ENCODE peak calls at places on chromosome 16, in ten cellular contexts. O is sigmoid colon, K is hepatocyte, J is dorsolateral prefrontal cortex, B is stomach, G is adrenal gland, X is uterus, U is right atrium auricular region, Q is body of pancreas, V is heart right ventricle. D is an unnamed sample.

GRCh38 chr16:15539197-15539596 is 103.8 kb downstream of the MARF1 start:
- DNase-seq in X (no peak), J (no peak), U (no peak), B (no peak), O (no peak), G (no peak), Q (no peak), K (no peak), V (no peak), D (no peak)

GRCh38 chr16:79593074-79593531 is 7.4 kb downstream of the MAF start:
- DNase-seq in J (no peak), Q (no peak), U (peak), O (no peak), K (no peak), G (peak), B (no peak), V (no peak), X (no peak), D (no peak)

GRCh38 chr16:75081179-75081859 is 35.3 kb downstream of the LDHD start:
- DNase-seq in U (no peak), K (no peak), J (no peak), O (no peak), Q (no peak), G (no peak), X (no peak), B (no peak), V (no peak), D (no peak)

GRCh38 chr16:4290236-4290830 is 17.5 kb upstream of the TFAP4 start:
- DNase-seq in B (no peak), V (no peak), O (no peak), X (no peak), J (no peak), U (no peak), K (peak), Q (no peak), G (peak), D (no peak)

GRCh38 chr16:81650982-81651562 is 128.0 kb upstream of the PLCG2 start:
- DNase-seq in B (peak), O (peak), V (peak), J (no peak), G (peak), U (peak), K (peak), Q (peak), X (peak), D (no peak)

GRCh38 chr16:14564881-14565687 is 65.0 kb downstream of the PARN start:
- DNase-seq in B (no peak), J (no peak), V (no peak), Q (no peak), O (no peak), X (no peak), K (peak), G (no peak), U (no peak), D (no peak)

GRCh38 chr16:84478172-84478948 is 26.1 kb downstream of the MEAK7 start:
- DNase-seq in Q (no peak), B (peak), U (peak), O (no peak), J (no peak), X (no peak), V (no peak), G (peak), K (peak), D (no peak)

GRCh38 chr16:48381201-48381600 is 4.0 kb downstream of the SIAH1 start:
- DNase-seq in B (no peak), Q (no peak), O (no peak), G (peak), X (no peak), J (no peak), V (no peak), K (no peak), U (no peak), D (no peak)

GRCh38 chr16:69917311-69917710 is 33.8 kb upstream of the CLEC18A start:
- DNase-seq in O (no peak), U (no peak), J (no peak), B (no peak), Q (no peak), X (no peak), K (no peak), G (no peak), V (no peak), D (no peak)

GRCh38 chr16:2811703-2812471 is 5.2 kb upstream of the PRSS21 start:
- DNase-seq in J (no peak), K (no peak), B (no peak), V (no peak), X (no peak), G (no peak), U (no peak), O (peak), Q (no peak), D (no peak)

GRCh38 chr16:69762843-69763556 is 868 bp downstream of the WWP2 start:
- DNase-seq in Q (no peak), X (no peak), G (no peak), U (no peak), V (no peak), O (no peak), J (no peak), B (no peak), K (peak), D (no peak)

GRCh38 chr16:74627506-74628220 is 20.7 kb upstream of the GLG1 start:
- DNase-seq in G (peak), V (peak), O (no peak), J (no peak), B (peak), Q (peak), X (peak), K (no peak), U (no peak), D (no peak)

GRCh38 chr16:81181013-81181720 is 57.3 kb upstream of the BCO1 start:
- DNase-seq in V (peak), O (peak), K (peak), U (peak), Q (peak), B (peak), X (peak), J (no peak), G (peak), D (peak)

GRCh38 chr16:73298562-73298961 is 250.6 kb upstream of the ZFHX3 start:
- DNase-seq in B (no peak), V (no peak), J (no peak), O (no peak), U (no peak), K (peak), G (no peak), Q (no peak), X (no peak), D (peak)

GRCh38 chr16:27778171-27778925 is 228.4 kb downstream of the KATNIP start:
- DNase-seq in O (no peak), Q (no peak), B (no peak), K (no peak), J (no peak), X (no peak), V (no peak), G (no peak), U (no peak), D (no peak)

GRCh38 chr16:11994187-11995119 is 17.9 kb downstream of the SNX29 start:
- DNase-seq in B (no peak), X (no peak), U (no peak), V (peak), Q (no peak), K (no peak), O (peak), G (peak), J (peak), D (no peak)

GRCh38 chr16:86823895-86824671 is 245.7 kb downstream of the FOXL1 start:
- DNase-seq in X (no peak), U (no peak), O (no peak), J (no peak), B (no peak), V (no peak), Q (no peak), G (no peak), K (no peak), D (no peak)

GRCh38 chr16:30665155-30665829 is 7.1 kb downstream of the FBRS start:
- DNase-seq in U (no peak), O (no peak), K (no peak), B (no peak), V (no peak), G (no peak), X (no peak), J (no peak), Q (no peak), D (no peak)

GRCh38 chr16:85651822-85652430 is 36.8 kb downstream of the GINS2 start:
- DNase-seq in B (no peak), X (peak), G (peak), U (no peak), K (peak), V (no peak), Q (no peak), O (no peak), J (no peak), D (no peak)

GRCh38 chr16:85652431-85653221 is 36.1 kb downstream of the GINS2 start:
- DNase-seq in B (peak), Q (peak), K (peak), X (peak), O (peak), J (peak), U (no peak), V (no peak), G (peak), D (no peak)

GRCh38 chr16:85649411-85649977 is 36.4 kb downstream of the GSE1 start:
- DNase-seq in V (no peak), X (no peak), U (no peak), J (no peak), K (no peak), Q (no peak), O (no peak), B (no peak), G (no peak), D (no peak)

GRCh38 chr16:85649978-85650863 is 37.1 kb downstream of the GSE1 start:
- DNase-seq in K (no peak), V (no peak), J (no peak), B (no peak), U (no peak), Q (no peak), G (peak), O (no peak), X (no peak), D (no peak)

DNA sequence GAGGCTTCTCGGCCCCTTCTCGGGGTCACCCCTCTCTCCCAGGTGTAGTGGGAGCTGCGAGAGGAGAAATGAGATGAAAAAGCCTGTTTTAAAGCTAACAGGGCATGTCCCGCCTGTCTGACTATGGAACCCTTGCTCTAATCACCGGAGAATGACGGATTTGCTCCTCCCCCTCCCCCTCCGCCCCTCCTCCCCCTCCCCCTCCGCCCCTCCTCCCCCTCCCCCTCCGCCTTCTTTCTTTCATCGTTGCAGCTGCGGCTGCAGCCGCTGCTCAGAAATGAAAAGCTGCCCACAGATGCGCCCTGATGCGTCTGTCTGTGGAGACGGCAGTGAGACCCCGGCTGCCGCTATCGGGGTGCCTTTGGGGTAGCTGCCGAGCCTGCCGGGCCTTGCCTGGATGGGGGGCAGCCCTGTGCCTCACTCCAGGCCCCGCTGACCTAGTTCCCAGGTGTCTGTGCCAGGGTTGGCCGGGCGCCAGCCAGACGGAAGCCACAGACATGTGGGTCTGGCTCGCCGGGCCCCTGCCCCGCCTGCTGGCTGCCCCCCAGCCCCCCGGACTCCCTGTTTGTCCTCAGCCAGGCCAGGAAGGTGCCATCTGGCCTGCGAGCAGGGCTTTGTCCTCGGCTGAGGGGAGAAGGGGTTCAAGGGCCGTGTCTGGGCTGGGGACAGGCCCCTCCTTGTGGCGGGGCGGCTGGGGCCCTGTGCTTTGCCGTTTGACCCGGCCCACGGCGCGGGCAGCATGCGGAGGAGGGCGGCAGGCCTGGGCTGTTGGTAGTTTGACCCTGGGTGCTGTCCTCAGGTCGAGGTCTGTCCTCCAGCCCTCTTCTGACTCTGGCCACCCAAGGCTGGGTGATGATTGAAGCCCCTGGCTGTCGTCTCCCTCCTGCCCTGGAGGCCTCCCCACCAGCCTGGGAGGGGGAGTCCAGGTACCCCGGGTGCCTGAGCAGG is 37.6 kb downstream of the GINS2 start:
- DNase-seq in G (peak), B (peak), Q (peak), U (no peak), J (peak), V (peak), K (no peak), X (peak), O (peak), D (no peak)
- H3K27ac ChIP-seq in G (peak), B (peak), Q (no peak), U (peak), J (peak), V (no peak), K (peak), X (peak), O (peak), D (no peak)

DNA sequence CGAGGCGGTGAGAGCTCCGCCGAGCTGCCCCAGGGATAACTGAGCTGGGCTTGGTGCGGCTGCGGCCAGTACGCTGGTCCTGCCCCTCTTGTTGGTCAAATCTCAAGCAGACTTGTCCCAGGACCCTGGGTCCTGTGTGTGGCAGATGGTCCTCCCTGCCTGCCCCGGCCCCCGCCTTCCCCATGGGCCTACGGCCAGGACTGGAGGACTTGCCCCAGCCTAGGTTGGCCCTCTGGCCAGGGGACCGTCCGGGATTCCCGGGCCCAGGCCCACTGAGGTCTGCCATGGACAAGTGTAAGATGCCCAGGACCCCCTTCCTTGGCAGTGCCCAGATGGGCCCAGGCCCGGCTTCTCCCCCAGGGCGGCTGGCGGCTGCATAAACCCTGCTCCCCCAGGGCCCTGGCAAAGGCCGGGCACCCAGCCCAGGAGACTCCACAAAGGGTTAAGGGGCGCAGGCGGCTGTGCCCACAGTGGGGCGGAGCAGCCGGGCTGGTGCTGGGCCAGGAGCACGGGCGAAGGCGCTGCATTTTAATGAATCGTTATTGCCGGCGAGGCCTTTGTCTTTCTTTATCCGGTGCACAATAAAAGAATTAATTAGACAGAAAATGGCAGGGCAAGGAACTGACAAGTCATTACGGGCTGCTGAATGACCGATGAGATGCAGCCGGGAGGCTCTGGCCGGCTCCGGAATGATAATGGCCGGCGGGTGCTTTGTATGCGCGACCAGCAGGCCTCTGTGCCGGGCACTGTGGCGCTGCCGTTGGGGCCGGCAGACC is 9.1 kb downstream of the SOX8 start:
- DNase-seq in G (no peak), X (no peak), O (no peak), V (no peak), B (no peak), J (no peak), U (no peak), Q (no peak), K (no peak), D (no peak)
- H3K4me3 ChIP-seq in G (no peak), X (no peak), O (no peak), V (no peak), B (no peak), J (peak), U (no peak), Q (no peak), K (no peak), D (no peak)

GRCh38 chr16:50638816-50639670 is 42.1 kb downstream of the SNX20 start:
- DNase-seq in V (no peak), Q (no peak), G (no peak), O (no peak), X (no peak), B (no peak), U (no peak), J (no peak), K (no peak), D (no peak)
- H3K27ac ChIP-seq in V (no peak), Q (no peak), G (no peak), O (no peak), X (no peak), B (no peak), U (no peak), J (no peak), K (no peak), D (no peak)

GRCh38 chr16:67329901-67330300 is 3.3 kb downstream of the LRRC36 start:
- DNase-seq in X (no peak), K (no peak), U (no peak), V (no peak), J (no peak), O (no peak), B (no peak), G (no peak), Q (no peak), D (no peak)

GRCh38 chr16:67326115-67326471 is 448 bp downstream of the KCTD19 start:
- DNase-seq in B (no peak), Q (no peak), U (no peak), J (no peak), K (no peak), X (no peak), V (no peak), G (no peak), O (no peak), D (no peak)

GRCh38 chr16:67327774-67328173 is 1.2 kb downstream of the LRRC36 start:
- DNase-seq in J (no peak), G (no peak), X (no peak), V (no peak), B (no peak), O (no peak), Q (no peak), K (no peak), U (no peak), D (no peak)

GRCh38 chr16:67326472-67327309 is at the start of the genes KCTD19 and LRRC36:
- DNase-seq in O (peak), Q (peak), X (peak), B (peak), V (peak), G (peak), U (no peak), J (no peak), K (peak), D (peak)
- H3K4me3 ChIP-seq in O (peak), Q (peak), X (peak), B (peak), V (peak), G (no peak), U (peak), J (peak), K (peak), D (peak)

GRCh38 chr16:18784917-18785623 is 5.1 kb downstream of the RPS15A start:
- DNase-seq in X (no peak), U (no peak), B (no peak), G (no peak), K (no peak), O (no peak), Q (no peak), V (no peak), J (no peak), D (no peak)

GRCh38 chr16:18783430-18784341 is 6.4 kb downstream of the RPS15A start:
- DNase-seq in G (no peak), X (no peak), K (no peak), Q (peak), V (no peak), B (no peak), J (no peak), U (no peak), O (no peak), D (no peak)

GRCh38 chr16:18782697-18783429 is 7.3 kb downstream of the RPS15A start:
- DNase-seq in V (no peak), U (no peak), Q (no peak), B (no peak), X (no peak), J (no peak), O (no peak), K (no peak), G (no peak), D (no peak)
- H3K27ac ChIP-seq in V (no peak), U (no peak), Q (no peak), B (no peak), X (no peak), J (no peak), O (no peak), K (no peak), G (no peak), D (no peak)

GRCh38 chr16:57147381-57148191 is 38.3 kb downstream of the PSME3IP1 start:
- DNase-seq in O (peak), X (no peak), K (no peak), V (peak), U (no peak), Q (no peak), J (no peak), G (no peak), B (no peak), D (no peak)

GRCh38 chr16:57145046-57145963 is 40.5 kb downstream of the PSME3IP1 start:
- DNase-seq in B (no peak), O (peak), Q (no peak), V (no peak), G (no peak), K (no peak), U (no peak), J (no peak), X (no peak), D (no peak)

GRCh38 chr16:57144027-57144426 is 41.8 kb downstream of the PSME3IP1 start:
- DNase-seq in Q (no peak), G (no peak), U (no peak), B (no peak), O (peak), J (no peak), V (no peak), K (no peak), X (no peak), D (no peak)

GRCh38 chr16:57146735-57147134 is 39.1 kb downstream of the PSME3IP1 start:
- DNase-seq in G (no peak), V (no peak), O (peak), J (no peak), K (no peak), X (no peak), U (no peak), B (no peak), Q (no peak), D (no peak)

GRCh38 chr16:57145964-57146647 is 39.7 kb downstream of the PSME3IP1 start:
- DNase-seq in O (peak), V (no peak), Q (no peak), G (no peak), K (no peak), B (no peak), J (no peak), X (no peak), U (no peak), D (no peak)
- H3K4me3 ChIP-seq in O (no peak), V (no peak), Q (no peak), G (no peak), K (no peak), B (no peak), J (no peak), X (no peak), U (no peak), D (no peak)

GRCh38 chr16:88764913-88765349 is 20.1 kb downstream of the PIEZO1 start:
- DNase-seq in J (no peak), X (no peak), O (no peak), K (peak), G (no peak), Q (peak), B (no peak), U (no peak), V (no peak), D (no peak)
- H3K27ac ChIP-seq in J (no peak), X (no peak), O (no peak), K (peak), G (no peak), Q (peak), B (no peak), U (no peak), V (no peak), D (no peak)